ENCODE peak calls at places on chromosomes 3 and 15, in seven cellular contexts. J is H1, R is GM12891, F is GM12892, U is K562, I is HepG2, D is GM12878. H is an unnamed sample.

GRCh38 chr3:102114264-102114979 is 265.1 kb downstream of the NFKBIZ start:
- DNase-seq in D (no peak), F (no peak), U (no peak), J (no peak), I (no peak), R (no peak), H (no peak)

GRCh38 chr3:117709108-117709507 is 999.5 kb downstream of the TUSC7 start:
- DNase-seq in R (no peak), U (no peak), D (no peak), I (no peak), J (no peak), F (no peak), H (no peak)

GRCh38 chr15:78850926-78851600 is 21.6 kb upstream of the MORF4L1 start:
- DNase-seq in I (peak), R (no peak), F (no peak), U (no peak), D (no peak), J (no peak), H (no peak)

GRCh38 chr3:48408823-48409281 is 21.0 kb downstream of the PLXNB1 start:
- DNase-seq in R (peak), J (no peak), I (no peak), F (peak), D (no peak), U (no peak), H (peak)

GRCh38 chr3:191688756-191689433 is 227.9 kb downstream of the PYDC2 start:
- DNase-seq in I (no peak), R (no peak), D (no peak), J (no peak), U (no peak), F (no peak), H (no peak)

GRCh38 chr15:70956196-70956595 is 63.6 kb downstream of the LRRC49 start:
- DNase-seq in J (no peak), F (no peak), U (no peak), I (no peak), D (no peak), R (no peak), H (no peak)

GRCh38 chr15:40337597-40337996 is 3.1 kb downstream of the CCDC9B start:
- DNase-seq in J (no peak), U (no peak), I (no peak), R (no peak), D (no peak), F (no peak), H (peak)

GRCh38 chr15:70479785-70480184 is 283.6 kb downstream of the UACA start:
- DNase-seq in U (no peak), F (no peak), I (no peak), R (no peak), J (no peak), D (no peak), H (no peak)

GRCh38 chr3:149657458-149657795 is 398 bp downstream of the WWTR1 start:
- DNase-seq in J (no peak), F (no peak), R (no peak), I (no peak), D (no peak), U (no peak), H (no peak)

GRCh38 chr3:16512435-16513140 is 911 bp downstream of the RFTN1 start:
- DNase-seq in D (no peak), R (no peak), U (no peak), I (no peak), F (peak), J (peak), H (peak)

GRCh38 chr15:95793226-95793625 is 537.3 kb upstream of the NR2F2 start:
- DNase-seq in U (no peak), J (no peak), D (no peak), F (no peak), I (no peak), R (no peak), H (no peak)
- TF ChIP-seq TAF1 in U (no peak), J (no peak), D (no peak), F (no peak), I (no peak), R (no peak), H (no peak)

DNA sequence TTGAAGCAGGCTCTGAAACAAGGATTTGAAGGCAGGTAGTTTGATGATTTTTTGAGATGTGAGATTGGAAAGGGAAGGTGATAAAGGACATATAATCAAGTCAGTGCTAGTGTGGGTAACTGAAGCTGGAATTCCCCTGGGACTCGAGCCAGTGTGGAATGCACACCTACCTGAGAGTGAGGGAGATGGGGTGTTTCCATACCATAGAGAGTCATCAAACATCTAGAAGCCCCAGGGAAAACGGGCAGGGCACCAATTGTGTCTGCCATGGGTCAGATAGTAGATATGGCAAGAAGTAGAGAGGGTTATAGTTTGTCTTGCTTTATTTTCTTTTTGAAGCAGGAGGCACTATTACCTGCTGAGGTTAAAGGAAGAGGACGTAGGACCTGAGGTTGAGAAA is 120.0 kb downstream of the SSR3 start:
- DNase-seq in D (no peak), F (no peak), R (no peak), J (no peak), U (no peak), I (no peak), H (no peak)
- TF ChIP-seq TAF1 in D (no peak), F (no peak), R (no peak), J (no peak), U (no peak), I (no peak), H (no peak)

GRCh38 chr3:83498617-83499016 is 1460.2 kb upstream of the CADM2 start:
- DNase-seq in U (no peak), J (no peak), R (no peak), F (no peak), I (no peak), D (no peak), H (no peak)

GRCh38 chr3:83496459-83496858 is 1462.3 kb upstream of the CADM2 start:
- DNase-seq in F (no peak), I (no peak), R (no peak), U (no peak), D (no peak), J (no peak), H (no peak)

DNA sequence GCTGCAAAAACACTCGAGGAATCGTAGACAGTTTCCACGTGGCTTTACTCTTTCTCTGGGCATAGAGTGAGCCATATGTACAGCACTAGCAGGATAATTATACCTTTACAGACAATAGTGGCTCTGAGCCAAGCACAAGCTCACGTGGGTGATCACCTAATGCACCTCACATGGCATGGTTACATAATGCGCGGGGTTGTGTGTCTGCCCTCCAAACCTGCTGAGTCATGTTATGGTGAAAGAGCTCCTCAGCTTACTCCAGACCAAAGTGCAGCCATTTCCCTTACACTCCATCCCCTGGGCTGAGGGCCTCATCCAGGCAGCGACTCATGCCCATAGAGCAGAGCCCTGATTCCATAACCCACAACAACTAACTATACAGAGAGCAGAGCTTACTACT is 1458.4 kb upstream of the CADM2 start:
- DNase-seq in U (no peak), D (no peak), F (no peak), J (no peak), I (peak), R (no peak), H (no peak)
- TF ChIP-seq TAF1 in U (no peak), D (no peak), F (no peak), J (no peak), I (no peak), R (no peak), H (no peak)

GRCh38 chr3:155853214-155854146 is 747 bp downstream of the SLC33A1 start:
- DNase-seq in J (no peak), U (peak), I (peak), D (no peak), R (no peak), F (no peak), H (no peak)
- TF ChIP-seq TAF1 in J (no peak), U (no peak), I (no peak), D (peak), R (no peak), F (no peak), H (no peak)

GRCh38 chr15:62835351-62835750 is 207.2 kb upstream of the TPM1 start:
- DNase-seq in I (no peak), R (no peak), J (no peak), F (no peak), U (no peak), D (no peak), H (no peak)

GRCh38 chr15:62834686-62835279 is 207.8 kb upstream of the TPM1 start:
- DNase-seq in R (no peak), I (no peak), U (no peak), F (no peak), J (no peak), D (no peak), H (no peak)

GRCh38 chr15:62835762-62836161 is 206.8 kb upstream of the TPM1 start:
- DNase-seq in F (no peak), R (no peak), U (no peak), I (no peak), D (no peak), J (no peak), H (no peak)

GRCh38 chr15:62833671-62834070 is 208.9 kb upstream of the TPM1 start:
- DNase-seq in I (no peak), F (no peak), D (no peak), R (no peak), J (no peak), U (no peak), H (no peak)

DNA sequence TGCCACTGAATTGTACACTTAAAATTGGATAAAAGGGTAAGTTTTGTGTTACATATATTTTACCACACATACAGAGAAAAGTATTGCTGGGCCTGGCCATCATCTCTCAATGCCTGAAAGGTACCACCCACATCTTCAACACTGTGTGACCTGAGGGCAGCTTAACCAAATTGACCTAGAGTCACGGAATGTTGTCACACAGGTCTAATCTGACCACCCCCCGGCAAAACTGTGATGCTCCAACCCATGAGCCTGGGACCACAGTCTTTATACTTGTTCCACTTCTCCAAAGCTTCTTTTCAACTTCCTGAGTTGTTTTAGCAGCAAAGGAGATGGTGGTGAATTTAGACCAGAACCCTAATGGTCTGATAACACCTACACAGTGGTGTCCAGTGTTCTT is 210.3 kb upstream of the TPM1 start:
- DNase-seq in J (no peak), F (no peak), U (no peak), I (no peak), R (no peak), D (no peak), H (no peak)
- TF ChIP-seq TAF1 in J (no peak), F (no peak), U (no peak), I (no peak), R (no peak), D (no peak), H (no peak)

DNA sequence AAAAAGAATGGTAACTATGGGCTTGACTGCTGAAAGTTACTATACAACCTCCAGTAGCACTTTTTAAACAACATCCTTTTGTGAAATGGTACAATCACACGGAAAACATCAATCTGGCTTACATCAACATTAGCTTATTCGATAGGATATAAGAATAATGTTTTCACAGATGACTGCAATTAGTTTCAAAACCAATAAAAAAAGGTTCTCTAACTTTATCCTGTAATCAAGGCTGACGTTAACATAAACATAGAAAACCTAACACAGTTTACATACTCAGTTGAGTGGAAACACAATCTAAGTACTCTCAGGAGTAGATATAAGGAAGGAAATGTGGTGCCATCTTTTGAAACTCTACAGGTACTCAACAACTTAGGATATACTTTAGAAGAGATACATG is 102.2 kb downstream of the DLG1 start:
- DNase-seq in F (no peak), U (no peak), R (no peak), J (no peak), D (no peak), I (no peak), H (no peak)
- TF ChIP-seq TAF1 in F (no peak), U (no peak), R (no peak), J (no peak), D (no peak), I (no peak), H (no peak)

DNA sequence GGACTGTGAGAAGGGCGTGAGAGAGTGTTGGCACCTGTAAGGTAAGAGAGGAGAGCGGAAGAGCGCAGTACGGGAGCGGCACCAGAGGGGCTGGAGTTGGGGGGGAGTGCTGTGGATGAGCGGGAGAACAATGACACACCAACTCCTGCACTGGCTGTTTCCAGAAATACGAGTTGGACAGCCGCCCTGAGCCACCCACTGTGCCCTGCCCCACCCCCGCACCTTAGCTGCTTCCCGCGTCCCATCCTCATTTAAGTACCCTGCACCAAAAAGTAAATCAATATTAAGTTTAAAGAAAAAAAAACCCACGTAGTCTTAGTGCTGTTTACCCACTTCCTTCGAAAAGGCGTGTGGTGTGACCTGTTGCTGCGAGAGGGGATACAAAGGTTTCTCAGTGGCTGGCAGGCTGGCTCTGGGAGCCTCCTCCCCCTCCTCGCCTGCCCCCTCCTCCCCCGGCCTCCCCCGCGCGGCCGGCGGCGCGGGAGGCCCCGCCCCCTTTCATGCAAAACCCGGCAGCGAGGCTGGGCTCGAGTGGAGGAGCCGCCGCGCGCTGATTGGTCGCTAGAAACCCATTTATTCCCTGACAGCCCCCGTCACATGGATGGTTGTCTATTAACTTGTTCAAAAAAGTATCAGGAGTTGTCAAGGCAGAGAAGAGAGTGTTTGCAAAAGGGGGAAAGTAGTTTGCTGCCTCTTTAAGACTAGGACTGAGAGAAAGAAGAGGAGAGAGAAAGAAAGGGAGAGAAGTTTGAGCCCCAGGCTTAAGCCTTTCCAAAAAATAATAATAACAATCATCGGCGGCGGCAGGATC is at the start of gene SOX2:
- DNase-seq in J (peak), F (no peak), R (peak), U (peak), D (no peak), I (peak), H (peak)
- TF ChIP-seq TAF1 in J (peak), F (no peak), R (no peak), U (no peak), D (no peak), I (no peak), H (no peak)

DNA sequence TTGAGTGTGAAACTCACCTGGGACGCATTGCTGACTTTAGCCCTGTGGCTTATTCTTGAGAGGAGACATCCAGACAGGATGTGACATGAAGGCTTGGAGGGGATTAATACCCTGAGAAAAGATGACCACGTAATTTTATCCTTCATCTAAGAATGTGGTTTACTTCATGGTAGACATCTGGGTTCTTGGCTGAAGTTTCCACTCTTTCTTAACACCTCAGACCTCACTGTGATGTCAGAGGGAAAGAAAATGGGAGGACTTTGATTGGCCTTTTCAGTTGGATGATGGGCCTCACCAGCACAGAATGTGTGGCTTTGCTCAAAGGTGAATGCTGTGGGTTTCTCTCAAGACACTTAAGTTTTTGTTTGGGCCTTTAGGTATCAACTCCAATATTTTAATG is 16.5 kb downstream of the GORASP1 start:
- DNase-seq in R (no peak), U (no peak), D (no peak), F (no peak), I (no peak), J (peak), H (no peak)
- TF ChIP-seq TAF1 in R (no peak), U (no peak), D (no peak), F (no peak), I (no peak), J (no peak), H (no peak)

GRCh38 chr3:89851974-89852621 is 744.7 kb downstream of the EPHA3 start:
- DNase-seq in F (no peak), U (no peak), R (no peak), J (peak), D (no peak), I (peak), H (peak)

GRCh38 chr3:89845053-89845452 is 737.6 kb downstream of the EPHA3 start:
- DNase-seq in U (no peak), F (no peak), I (no peak), J (no peak), R (no peak), D (no peak), H (no peak)

DNA sequence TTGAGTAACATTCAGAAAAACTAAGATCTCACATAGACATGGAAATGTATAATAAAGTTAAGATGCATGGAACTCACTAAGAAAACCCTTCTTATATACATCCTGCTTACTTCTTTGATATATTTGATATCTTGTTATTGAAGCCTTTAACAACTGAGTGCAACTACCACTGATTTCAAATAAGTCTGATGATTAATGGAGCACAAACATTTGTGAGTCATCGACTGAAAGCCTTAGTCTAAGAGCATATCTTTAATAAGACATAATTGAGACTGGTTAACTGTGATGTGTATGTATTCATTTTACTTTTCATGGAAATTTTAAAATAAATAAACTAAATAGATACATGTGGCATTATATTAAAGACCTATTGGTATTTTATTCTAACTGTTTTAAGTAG is 740.5 kb downstream of the EPHA3 start:
- DNase-seq in D (no peak), R (no peak), U (no peak), J (no peak), I (no peak), F (no peak), H (no peak)
- TF ChIP-seq TAF1 in D (no peak), R (no peak), U (no peak), J (no peak), I (no peak), F (no peak), H (no peak)